ENCODE peak calls at places on chromosomes 3 and 15, in seven cellular contexts. One of them, this sample, is unnamed.

GRCh38 chr3:72306800-72307341 is 521.9 kb upstream of the PROK2 start:
- DNase-seq in fibroblast of the conjunctiva: peak; percentile 49
- DNase-seq in mesendoderm: peak; percentile 85
- DNase-seq in RKO: no peak
- DNase-seq in GM19239: no peak
- DNase-seq in stimulated activated CD8-positive, alpha-beta memory T cell treated with anti-CD3 and anti-CD28 coated beads, Interleukin-4, amount 100 ng/mL, for 1 hour: no peak
- DNase-seq in memory B cell: no peak
- DNase-seq in this sample: no peak

GRCh38 chr15:99974246-99974645 is 241.0 kb upstream of the LYSMD4 start:
- DNase-seq in fibroblast of the conjunctiva: no peak
- DNase-seq in mesendoderm: no peak
- DNase-seq in RKO: no peak
- DNase-seq in GM19239: no peak
- DNase-seq in stimulated activated CD8-positive, alpha-beta memory T cell treated with anti-CD3 and anti-CD28 coated beads, Interleukin-4, amount 100 ng/mL, for 1 hour: no peak
- DNase-seq in memory B cell: no peak
- DNase-seq in this sample: no peak

GRCh38 chr3:128908951-128909350 is 29.5 kb downstream of the ACAD9 start:
- DNase-seq in fibroblast of the conjunctiva: no peak
- DNase-seq in mesendoderm: no peak
- DNase-seq in RKO: no peak
- DNase-seq in GM19239: no peak
- DNase-seq in stimulated activated CD8-positive, alpha-beta memory T cell treated with anti-CD3 and anti-CD28 coated beads, Interleukin-4, amount 100 ng/mL, for 1 hour: no peak
- DNase-seq in memory B cell: no peak
- DNase-seq in this sample: no peak

GRCh38 chr3:177146646-177147045 is 50.6 kb downstream of the TBL1XR1 start:
- DNase-seq in fibroblast of the conjunctiva: no peak
- DNase-seq in mesendoderm: no peak
- DNase-seq in RKO: no peak
- DNase-seq in GM19239: no peak
- DNase-seq in stimulated activated CD8-positive, alpha-beta memory T cell treated with anti-CD3 and anti-CD28 coated beads, Interleukin-4, amount 100 ng/mL, for 1 hour: no peak
- DNase-seq in memory B cell: no peak
- DNase-seq in this sample: no peak

GRCh38 chr3:45402138-45402537 is 13.8 kb downstream of the LARS2 start:
- DNase-seq in fibroblast of the conjunctiva: no peak
- DNase-seq in mesendoderm: no peak
- DNase-seq in RKO: no peak
- DNase-seq in GM19239: no peak
- DNase-seq in stimulated activated CD8-positive, alpha-beta memory T cell treated with anti-CD3 and anti-CD28 coated beads, Interleukin-4, amount 100 ng/mL, for 1 hour: no peak
- DNase-seq in memory B cell: no peak
- DNase-seq in this sample: no peak

GRCh38 chr3:42019144-42019952 is 57.4 kb upstream of the ULK4 start:
- DNase-seq in fibroblast of the conjunctiva: no peak
- DNase-seq in mesendoderm: no peak
- DNase-seq in RKO: no peak
- DNase-seq in GM19239: no peak
- DNase-seq in stimulated activated CD8-positive, alpha-beta memory T cell treated with anti-CD3 and anti-CD28 coated beads, Interleukin-4, amount 100 ng/mL, for 1 hour: no peak
- DNase-seq in memory B cell: no peak
- DNase-seq in this sample: no peak

GRCh38 chr15:83030021-83030420 is 18.6 kb upstream of the C15orf40 start:
- DNase-seq in fibroblast of the conjunctiva: no peak
- DNase-seq in mesendoderm: peak; percentile 87
- DNase-seq in RKO: no peak
- DNase-seq in GM19239: no peak
- DNase-seq in stimulated activated CD8-positive, alpha-beta memory T cell treated with anti-CD3 and anti-CD28 coated beads, Interleukin-4, amount 100 ng/mL, for 1 hour: no peak
- DNase-seq in memory B cell: no peak
- DNase-seq in this sample: peak; percentile 69

GRCh38 chr3:149152420-149152819 is 23.0 kb downstream of the HPS3 start:
- DNase-seq in fibroblast of the conjunctiva: no peak
- DNase-seq in mesendoderm: peak; percentile 62
- DNase-seq in RKO: no peak
- DNase-seq in GM19239: peak; percentile 10
- DNase-seq in stimulated activated CD8-positive, alpha-beta memory T cell treated with anti-CD3 and anti-CD28 coated beads, Interleukin-4, amount 100 ng/mL, for 1 hour: no peak
- DNase-seq in memory B cell: no peak
- DNase-seq in this sample: peak; percentile 59

GRCh38 chr3:111071257-111072015 is at the start of gene NECTIN3:
- DNase-seq in fibroblast of the conjunctiva: peak; percentile 96
- DNase-seq in mesendoderm: peak; percentile 96
- DNase-seq in RKO: peak; percentile 95
- DNase-seq in GM19239: peak; percentile 30
- DNase-seq in stimulated activated CD8-positive, alpha-beta memory T cell treated with anti-CD3 and anti-CD28 coated beads, Interleukin-4, amount 100 ng/mL, for 1 hour: peak; percentile 66
- DNase-seq in memory B cell: peak; percentile 16
- DNase-seq in this sample: peak; percentile 97

GRCh38 chr15:39869858-39870515 is 50.1 kb downstream of the GPR176 start:
- DNase-seq in fibroblast of the conjunctiva: no peak
- DNase-seq in mesendoderm: peak; percentile 51
- DNase-seq in RKO: no peak
- DNase-seq in GM19239: no peak
- DNase-seq in stimulated activated CD8-positive, alpha-beta memory T cell treated with anti-CD3 and anti-CD28 coated beads, Interleukin-4, amount 100 ng/mL, for 1 hour: no peak
- DNase-seq in memory B cell: no peak
- DNase-seq in this sample: no peak

GRCh38 chr15:64461577-64462162 is 1.3 kb downstream of the ZNF609 start:
- DNase-seq in fibroblast of the conjunctiva: no peak
- DNase-seq in mesendoderm: peak; percentile 90
- DNase-seq in RKO: peak; percentile 31
- DNase-seq in GM19239: peak; percentile 42
- DNase-seq in stimulated activated CD8-positive, alpha-beta memory T cell treated with anti-CD3 and anti-CD28 coated beads, Interleukin-4, amount 100 ng/mL, for 1 hour: no peak
- DNase-seq in memory B cell: no peak
- DNase-seq in this sample: peak; percentile 52

GRCh38 chr3:12347301-12347700 is 58.4 kb downstream of the PPARG start:
- DNase-seq in fibroblast of the conjunctiva: no peak
- DNase-seq in mesendoderm: no peak
- DNase-seq in RKO: no peak
- DNase-seq in GM19239: no peak
- DNase-seq in stimulated activated CD8-positive, alpha-beta memory T cell treated with anti-CD3 and anti-CD28 coated beads, Interleukin-4, amount 100 ng/mL, for 1 hour: no peak
- DNase-seq in memory B cell: no peak
- DNase-seq in this sample: no peak

GRCh38 chr15:95205101-95205500 is 973.7 kb downstream of the MCTP2 start:
- DNase-seq in fibroblast of the conjunctiva: no peak
- DNase-seq in mesendoderm: no peak
- DNase-seq in RKO: no peak
- DNase-seq in GM19239: no peak
- DNase-seq in stimulated activated CD8-positive, alpha-beta memory T cell treated with anti-CD3 and anti-CD28 coated beads, Interleukin-4, amount 100 ng/mL, for 1 hour: no peak
- DNase-seq in memory B cell: no peak
- DNase-seq in this sample: no peak

GRCh38 chr15:33581032-33581431 is 270.3 kb downstream of the RYR3 start:
- DNase-seq in fibroblast of the conjunctiva: peak; percentile 24
- DNase-seq in mesendoderm: peak; percentile 76
- DNase-seq in RKO: peak; percentile 43
- DNase-seq in GM19239: no peak
- DNase-seq in stimulated activated CD8-positive, alpha-beta memory T cell treated with anti-CD3 and anti-CD28 coated beads, Interleukin-4, amount 100 ng/mL, for 1 hour: no peak
- DNase-seq in memory B cell: no peak
- DNase-seq in this sample: peak; percentile 31

GRCh38 chr15:99454107-99454809 is 111.5 kb upstream of the MEF2A start:
- DNase-seq in fibroblast of the conjunctiva: no peak
- DNase-seq in mesendoderm: no peak
- DNase-seq in RKO: no peak
- DNase-seq in GM19239: no peak
- DNase-seq in stimulated activated CD8-positive, alpha-beta memory T cell treated with anti-CD3 and anti-CD28 coated beads, Interleukin-4, amount 100 ng/mL, for 1 hour: no peak
- DNase-seq in memory B cell: no peak
- DNase-seq in this sample: no peak

GRCh38 chr3:10309736-10310135 is 11.2 kb downstream of the SEC13 start:
- DNase-seq in fibroblast of the conjunctiva: no peak
- DNase-seq in mesendoderm: peak; percentile 23
- DNase-seq in RKO: no peak
- DNase-seq in GM19239: no peak
- DNase-seq in stimulated activated CD8-positive, alpha-beta memory T cell treated with anti-CD3 and anti-CD28 coated beads, Interleukin-4, amount 100 ng/mL, for 1 hour: no peak
- DNase-seq in memory B cell: no peak
- DNase-seq in this sample: no peak

GRCh38 chr3:78941587-78941986 is 826.2 kb downstream of the ROBO1 start:
- DNase-seq in fibroblast of the conjunctiva: peak; percentile 63
- DNase-seq in mesendoderm: no peak
- DNase-seq in RKO: no peak
- DNase-seq in GM19239: no peak
- DNase-seq in stimulated activated CD8-positive, alpha-beta memory T cell treated with anti-CD3 and anti-CD28 coated beads, Interleukin-4, amount 100 ng/mL, for 1 hour: no peak
- DNase-seq in memory B cell: no peak
- DNase-seq in this sample: peak; percentile 36

GRCh38 chr3:179853176-179853575 is 183.6 kb downstream of the PEX5L start:
- DNase-seq in fibroblast of the conjunctiva: no peak
- DNase-seq in mesendoderm: no peak
- DNase-seq in RKO: no peak
- DNase-seq in GM19239: no peak
- DNase-seq in stimulated activated CD8-positive, alpha-beta memory T cell treated with anti-CD3 and anti-CD28 coated beads, Interleukin-4, amount 100 ng/mL, for 1 hour: no peak
- DNase-seq in memory B cell: no peak
- DNase-seq in this sample: peak; percentile 41

GRCh38 chr15:80199869-80200268 is 47.1 kb downstream of the FAH start:
- DNase-seq in fibroblast of the conjunctiva: no peak
- DNase-seq in mesendoderm: no peak
- DNase-seq in RKO: no peak
- DNase-seq in GM19239: no peak
- DNase-seq in stimulated activated CD8-positive, alpha-beta memory T cell treated with anti-CD3 and anti-CD28 coated beads, Interleukin-4, amount 100 ng/mL, for 1 hour: no peak
- DNase-seq in memory B cell: no peak
- DNase-seq in this sample: no peak

GRCh38 chr3:127405791-127406190 is 117.9 kb upstream of the PRR20G start:
- DNase-seq in fibroblast of the conjunctiva: no peak
- DNase-seq in mesendoderm: no peak
- DNase-seq in RKO: no peak
- DNase-seq in GM19239: no peak
- DNase-seq in stimulated activated CD8-positive, alpha-beta memory T cell treated with anti-CD3 and anti-CD28 coated beads, Interleukin-4, amount 100 ng/mL, for 1 hour: no peak
- DNase-seq in memory B cell: no peak
- DNase-seq in this sample: no peak

GRCh38 chr15:85582719-85583089 is 202.3 kb downstream of the AKAP13 start:
- DNase-seq in fibroblast of the conjunctiva: no peak
- DNase-seq in mesendoderm: no peak
- DNase-seq in RKO: no peak
- DNase-seq in GM19239: peak; percentile 29
- DNase-seq in stimulated activated CD8-positive, alpha-beta memory T cell treated with anti-CD3 and anti-CD28 coated beads, Interleukin-4, amount 100 ng/mL, for 1 hour: no peak
- DNase-seq in memory B cell: peak; percentile 40
- DNase-seq in this sample: no peak

GRCh38 chr15:57559875-57560274 is 31.8 kb upstream of the MYZAP start:
- DNase-seq in fibroblast of the conjunctiva: no peak
- DNase-seq in mesendoderm: peak; percentile 71
- DNase-seq in RKO: peak; percentile 32
- DNase-seq in GM19239: peak; percentile 36
- DNase-seq in stimulated activated CD8-positive, alpha-beta memory T cell treated with anti-CD3 and anti-CD28 coated beads, Interleukin-4, amount 100 ng/mL, for 1 hour: peak; percentile 31
- DNase-seq in memory B cell: peak; percentile 74
- DNase-seq in this sample: peak; percentile 48

GRCh38 chr3:72247126-72247525 is 462.2 kb upstream of the PROK2 start:
- DNase-seq in fibroblast of the conjunctiva: no peak
- DNase-seq in mesendoderm: no peak
- DNase-seq in RKO: no peak
- DNase-seq in GM19239: no peak
- DNase-seq in stimulated activated CD8-positive, alpha-beta memory T cell treated with anti-CD3 and anti-CD28 coated beads, Interleukin-4, amount 100 ng/mL, for 1 hour: no peak
- DNase-seq in memory B cell: no peak
- DNase-seq in this sample: no peak

GRCh38 chr3:128495435-128495970 is 2.5 kb upstream of the GATA2 start:
- DNase-seq in fibroblast of the conjunctiva: no peak
- DNase-seq in mesendoderm: peak; percentile 79
- DNase-seq in RKO: no peak
- DNase-seq in GM19239: no peak
- DNase-seq in stimulated activated CD8-positive, alpha-beta memory T cell treated with anti-CD3 and anti-CD28 coated beads, Interleukin-4, amount 100 ng/mL, for 1 hour: no peak
- DNase-seq in memory B cell: no peak
- DNase-seq in this sample: no peak

GRCh38 chr15:81061490-81062235 is 60.9 kb downstream of the TLNRD1 start:
- DNase-seq in fibroblast of the conjunctiva: no peak
- DNase-seq in mesendoderm: no peak
- DNase-seq in RKO: no peak
- DNase-seq in GM19239: no peak
- DNase-seq in stimulated activated CD8-positive, alpha-beta memory T cell treated with anti-CD3 and anti-CD28 coated beads, Interleukin-4, amount 100 ng/mL, for 1 hour: no peak
- DNase-seq in memory B cell: no peak
- DNase-seq in this sample: no peak

GRCh38 chr3:43859766-43860165 is 169.0 kb downstream of the ABHD5 start:
- DNase-seq in fibroblast of the conjunctiva: no peak
- DNase-seq in mesendoderm: no peak
- DNase-seq in RKO: no peak
- DNase-seq in GM19239: no peak
- DNase-seq in stimulated activated CD8-positive, alpha-beta memory T cell treated with anti-CD3 and anti-CD28 coated beads, Interleukin-4, amount 100 ng/mL, for 1 hour: no peak
- DNase-seq in memory B cell: no peak
- DNase-seq in this sample: no peak

GRCh38 chr3:120274739-120275167 is 10.3 kb downstream of the GPR156 start:
- DNase-seq in fibroblast of the conjunctiva: no peak
- DNase-seq in mesendoderm: no peak
- DNase-seq in RKO: no peak
- DNase-seq in GM19239: no peak
- DNase-seq in stimulated activated CD8-positive, alpha-beta memory T cell treated with anti-CD3 and anti-CD28 coated beads, Interleukin-4, amount 100 ng/mL, for 1 hour: no peak
- DNase-seq in memory B cell: no peak
- DNase-seq in this sample: no peak

GRCh38 chr3:175940243-175940642 is 1081.1 kb downstream of the NAALADL2 start:
- DNase-seq in fibroblast of the conjunctiva: no peak
- DNase-seq in mesendoderm: peak; percentile 82
- DNase-seq in RKO: peak; percentile 35
- DNase-seq in GM19239: no peak
- DNase-seq in stimulated activated CD8-positive, alpha-beta memory T cell treated with anti-CD3 and anti-CD28 coated beads, Interleukin-4, amount 100 ng/mL, for 1 hour: no peak
- DNase-seq in memory B cell: no peak
- DNase-seq in this sample: peak; percentile 82

GRCh38 chr3:127849368-127849767 is 27.1 kb upstream of the MGLL start:
- DNase-seq in fibroblast of the conjunctiva: no peak
- DNase-seq in mesendoderm: no peak
- DNase-seq in RKO: no peak
- DNase-seq in GM19239: no peak
- DNase-seq in stimulated activated CD8-positive, alpha-beta memory T cell treated with anti-CD3 and anti-CD28 coated beads, Interleukin-4, amount 100 ng/mL, for 1 hour: no peak
- DNase-seq in memory B cell: no peak
- DNase-seq in this sample: no peak

GRCh38 chr3:14658978-14659377 is 7.4 kb downstream of the CCDC174 start:
- DNase-seq in fibroblast of the conjunctiva: no peak
- DNase-seq in mesendoderm: no peak
- DNase-seq in RKO: no peak
- DNase-seq in GM19239: no peak
- DNase-seq in stimulated activated CD8-positive, alpha-beta memory T cell treated with anti-CD3 and anti-CD28 coated beads, Interleukin-4, amount 100 ng/mL, for 1 hour: no peak
- DNase-seq in memory B cell: no peak
- DNase-seq in this sample: no peak

GRCh38 chr3:50156991-50157493 is 1.9 kb downstream of the SEMA3F start:
- DNase-seq in fibroblast of the conjunctiva: no peak
- DNase-seq in mesendoderm: no peak
- DNase-seq in RKO: no peak
- DNase-seq in GM19239: no peak
- DNase-seq in stimulated activated CD8-positive, alpha-beta memory T cell treated with anti-CD3 and anti-CD28 coated beads, Interleukin-4, amount 100 ng/mL, for 1 hour: no peak
- DNase-seq in memory B cell: no peak
- DNase-seq in this sample: no peak

GRCh38 chr3:112757197-112757596 is 89.5 kb downstream of the CD200R1L start:
- DNase-seq in fibroblast of the conjunctiva: no peak
- DNase-seq in mesendoderm: no peak
- DNase-seq in RKO: no peak
- DNase-seq in GM19239: no peak
- DNase-seq in stimulated activated CD8-positive, alpha-beta memory T cell treated with anti-CD3 and anti-CD28 coated beads, Interleukin-4, amount 100 ng/mL, for 1 hour: no peak
- DNase-seq in memory B cell: no peak
- DNase-seq in this sample: no peak

GRCh38 chr15:40844543-40844981 is 714 bp downstream of the SPINT1 start:
- DNase-seq in fibroblast of the conjunctiva: no peak
- DNase-seq in mesendoderm: peak; percentile 47
- DNase-seq in RKO: peak; percentile 54
- DNase-seq in GM19239: peak; percentile 63
- DNase-seq in stimulated activated CD8-positive, alpha-beta memory T cell treated with anti-CD3 and anti-CD28 coated beads, Interleukin-4, amount 100 ng/mL, for 1 hour: no peak
- DNase-seq in memory B cell: peak; percentile 42
- DNase-seq in this sample: no peak

GRCh38 chr15:78617131-78617915 is 3.5 kb downstream of the CHRNA3 start:
- DNase-seq in fibroblast of the conjunctiva: no peak
- DNase-seq in mesendoderm: no peak
- DNase-seq in RKO: no peak
- DNase-seq in GM19239: no peak
- DNase-seq in stimulated activated CD8-positive, alpha-beta memory T cell treated with anti-CD3 and anti-CD28 coated beads, Interleukin-4, amount 100 ng/mL, for 1 hour: no peak
- DNase-seq in memory B cell: no peak
- DNase-seq in this sample: no peak

GRCh38 chr3:173553635-173554280 is 156.2 kb downstream of the NLGN1 start:
- DNase-seq in fibroblast of the conjunctiva: peak; percentile 29
- DNase-seq in mesendoderm: peak; percentile 66
- DNase-seq in RKO: peak; percentile 73
- DNase-seq in GM19239: no peak
- DNase-seq in stimulated activated CD8-positive, alpha-beta memory T cell treated with anti-CD3 and anti-CD28 coated beads, Interleukin-4, amount 100 ng/mL, for 1 hour: no peak
- DNase-seq in memory B cell: no peak
- DNase-seq in this sample: peak; percentile 15

GRCh38 chr15:55627730-55628368 is 39.7 kb upstream of the PYGO1 start:
- DNase-seq in fibroblast of the conjunctiva: peak; percentile 85
- DNase-seq in mesendoderm: peak; percentile 62
- DNase-seq in RKO: peak; percentile 85
- DNase-seq in GM19239: no peak
- DNase-seq in stimulated activated CD8-positive, alpha-beta memory T cell treated with anti-CD3 and anti-CD28 coated beads, Interleukin-4, amount 100 ng/mL, for 1 hour: no peak
- DNase-seq in memory B cell: no peak
- DNase-seq in this sample: peak; percentile 91

GRCh38 chr3:136778865-136779264 is 26.7 kb upstream of the STAG1 start:
- DNase-seq in fibroblast of the conjunctiva: no peak
- DNase-seq in mesendoderm: no peak
- DNase-seq in RKO: no peak
- DNase-seq in GM19239: no peak
- DNase-seq in stimulated activated CD8-positive, alpha-beta memory T cell treated with anti-CD3 and anti-CD28 coated beads, Interleukin-4, amount 100 ng/mL, for 1 hour: no peak
- DNase-seq in memory B cell: no peak
- DNase-seq in this sample: peak; percentile 19

GRCh38 chr3:38583688-38584087 is 65.8 kb downstream of the SCN5A start:
- DNase-seq in fibroblast of the conjunctiva: no peak
- DNase-seq in mesendoderm: no peak
- DNase-seq in RKO: no peak
- DNase-seq in GM19239: no peak
- DNase-seq in stimulated activated CD8-positive, alpha-beta memory T cell treated with anti-CD3 and anti-CD28 coated beads, Interleukin-4, amount 100 ng/mL, for 1 hour: no peak
- DNase-seq in memory B cell: no peak
- DNase-seq in this sample: no peak

This sample was measured in brain microvascular endothelial cell.